ENCODE peak calls at places on chromosomes 12 and 14, in five cellular contexts. M is left ventricle myocardium inferior, H is cardiac fibroblast, D is right lobe of liver, I is IMR-90. X is an unnamed sample.

GRCh38 chr14:34794941-34795340 is 80.2 kb downstream of the BAZ1A start:
- DNase-seq in M (no peak), H (no peak), D (no peak), I (no peak), X (no peak)

GRCh38 chr14:104341532-104342434 is 203.4 kb downstream of the KIF26A start:
- DNase-seq in M (no peak), H (peak), D (peak), I (no peak), X (peak)

GRCh38 chr14:78758333-78758732 is 588.2 kb downstream of the NRXN3 start:
- DNase-seq in M (no peak), H (peak), D (no peak), I (peak), X (peak)

GRCh38 chr12:119988440-119988787 is 622 bp upstream of the BICDL1 start:
- DNase-seq in M (no peak), H (peak), D (no peak), I (peak), X (no peak)

GRCh38 chr12:96416033-96416790 is 16.0 kb upstream of the CDK17 start:
- DNase-seq in M (no peak), H (peak), D (no peak), I (peak), X (peak)

GRCh38 chr12:75722714-75723200 is 211.3 kb upstream of the KRR1 start:
- DNase-seq in M (no peak), H (peak), D (no peak), I (peak), X (peak)

GRCh38 chr12:96493101-96493500 is 3.7 kb downstream of the CFAP54 start:
- DNase-seq in M (no peak), H (no peak), D (no peak), I (peak), X (no peak)

GRCh38 chr14:103733651-103734050 is 18.0 kb downstream of the ZFYVE21 start:
- DNase-seq in M (no peak), H (no peak), D (no peak), I (no peak), X (no peak)

GRCh38 chr12:52230364-52231281 is 2.4 kb upstream of the KRT7 start:
- DNase-seq in M (peak), H (peak), D (no peak), I (peak), X (no peak)

GRCh38 chr14:36507847-36508417 is 12.1 kb downstream of the NKX2-1 start:
- DNase-seq in M (no peak), H (no peak), D (no peak), I (no peak), X (no peak)

GRCh38 chr14:23306113-23306411 is 571 bp upstream of the BCL2L2 start:
- DNase-seq in M (no peak), H (no peak), D (no peak), I (no peak), X (no peak)

GRCh38 chr14:90970167-90970600 is 90.3 kb downstream of the RPS6KA5 start:
- DNase-seq in M (no peak), H (peak), D (no peak), I (peak), X (peak)

GRCh38 chr12:115895247-115895646 is 382.2 kb downstream of the MED13L start:
- DNase-seq in M (no peak), H (no peak), D (no peak), I (no peak), X (no peak)
- TF ChIP-seq CTCF in M (no peak), H (peak), D (peak), I (peak), X (peak)

GRCh38 chr14:20618328-20618749 is 23.2 kb downstream of the OR6S1 start:
- DNase-seq in M (no peak), H (no peak), D (no peak), I (no peak), X (no peak)

GRCh38 chr14:20615996-20616395 is 24.8 kb upstream of the RNASE12 start:
- DNase-seq in M (no peak), H (no peak), D (no peak), I (no peak), X (no peak)

GRCh38 chr14:20620798-20621478 is 20.6 kb downstream of the OR6S1 start:
- DNase-seq in M (no peak), H (no peak), D (no peak), I (no peak), X (no peak)

GRCh38 chr14:20614038-20614840 is 23.1 kb upstream of the RNASE12 start:
- DNase-seq in M (no peak), H (no peak), D (no peak), I (no peak), X (no peak)

GRCh38 chr14:20617138-20618003 is 24.1 kb downstream of the OR6S1 start:
- DNase-seq in M (no peak), H (no peak), D (no peak), I (no peak), X (peak)
- H3K4me3 ChIP-seq in M (no peak), H (no peak), D (no peak), I (no peak), X (peak)

GRCh38 chr12:115362319-115362976 is 678.5 kb upstream of the TBX3 start:
- DNase-seq in M (no peak), H (peak), D (no peak), I (peak), X (no peak)
- TF ChIP-seq CTCF in M (no peak), H (no peak), D (no peak), I (peak), X (no peak)

DNA sequence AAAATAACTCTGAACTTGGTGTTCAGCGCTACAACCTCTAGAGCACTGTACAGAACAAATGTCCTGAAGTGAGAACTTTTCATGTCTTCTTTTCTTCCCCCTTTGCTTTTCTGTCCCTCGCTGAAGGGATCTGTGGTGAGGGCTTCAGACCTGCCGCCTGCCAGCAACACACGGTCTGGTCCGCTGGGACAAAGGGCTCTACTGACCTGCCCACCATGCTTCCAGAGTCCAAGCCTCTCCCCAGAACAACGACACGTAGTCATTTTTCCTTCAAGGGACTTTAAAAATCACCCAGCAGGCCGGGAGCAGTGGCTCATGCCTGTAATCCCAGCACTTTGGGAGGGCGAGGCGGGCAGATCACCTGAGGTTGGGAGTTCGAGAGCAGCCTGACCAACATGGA is 140.4 kb downstream of the EFCAB11 start:
- DNase-seq in M (no peak), H (no peak), D (no peak), I (no peak), X (no peak)
- H3K4me3 ChIP-seq in M (peak), H (no peak), D (no peak), I (no peak), X (no peak)

DNA sequence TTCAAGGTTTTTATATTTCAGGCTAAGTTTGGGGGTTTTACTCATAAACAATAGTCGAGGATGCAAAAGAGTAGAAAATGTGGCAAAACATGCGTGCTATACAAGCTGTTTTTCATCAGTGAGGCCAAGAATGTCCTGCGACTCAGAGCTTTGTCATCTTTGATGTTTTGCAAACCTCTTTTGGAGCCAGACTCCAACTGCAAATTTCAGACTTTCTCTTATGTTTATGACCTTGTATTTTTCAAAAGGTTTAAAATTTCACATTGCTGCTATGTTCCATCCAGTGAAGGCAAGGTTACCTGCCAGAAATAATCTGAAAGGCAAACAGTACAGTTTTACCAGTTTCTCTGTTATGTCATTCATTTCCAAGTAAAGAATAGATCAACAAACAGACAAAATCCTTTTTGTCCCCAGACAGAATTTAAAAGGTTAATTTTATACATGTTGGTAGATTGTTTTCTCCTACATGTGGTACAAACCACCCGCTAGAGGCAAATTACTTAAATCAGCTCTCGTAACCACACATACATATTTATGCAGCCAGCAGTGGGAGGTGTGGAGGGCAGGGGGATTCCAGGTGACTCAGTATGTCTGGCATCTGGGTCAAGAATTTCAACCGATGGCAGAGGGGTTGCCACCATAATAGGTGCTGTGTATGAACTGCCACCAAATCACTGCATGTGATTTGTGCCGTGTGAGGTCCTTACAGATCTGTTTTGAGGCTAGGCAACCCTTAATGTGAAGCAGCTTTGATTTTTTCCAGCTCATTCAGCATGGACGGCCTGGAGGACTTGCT is 119.8 kb upstream of the CPM start:
- DNase-seq in M (no peak), H (peak), D (no peak), I (peak), X (no peak)
- TF ChIP-seq CTCF in M (no peak), H (peak), D (no peak), I (peak), X (no peak)